ENCODE peak calls at places on chromosomes 7 and 10, in nine cellular contexts. B, N, S, C, F, G, A, P and J are unnamed samples.

GRCh38 chr10:19801369-19801768 is 14.9 kb upstream of the PLXDC2 start:
- DNase-seq in B (no peak), N (no peak), S (no peak), C (no peak), F (no peak), G (no peak), A (no peak), P (no peak), J (no peak)

GRCh38 chr10:43683451-43684197 is 34.9 kb upstream of the ZNF32 start:
- DNase-seq in B (no peak), N (no peak), S (no peak), C (no peak), F (no peak), G (no peak), A (peak; percentile 70), P (no peak), J (peak; percentile 53)

GRCh38 chr10:46268076-46268881 is 18.5 kb upstream of the ANTXRL start:
- DNase-seq in B (peak; percentile 24), N (no peak), S (no peak), C (peak; percentile 59), F (no peak), G (no peak), A (no peak), P (no peak), J (no peak)

GRCh38 chr7:42869131-42870020 is 42.5 kb downstream of the C7orf25 start:
- DNase-seq in B (no peak), N (no peak), S (no peak), C (no peak), F (no peak), G (no peak), A (peak; percentile 19), P (no peak), J (peak; percentile 65)

GRCh38 chr7:41045556-41046123 is 657.2 kb downstream of the INHBA start:
- DNase-seq in B (peak; percentile 49), N (no peak), S (no peak), C (no peak), F (no peak), G (peak; percentile 64), A (no peak), P (peak; percentile 82), J (no peak)

GRCh38 chr7:94301024-94301588 is 93.6 kb upstream of the COL1A2 start:
- DNase-seq in B (peak; percentile 31), N (peak; percentile 56), S (peak; percentile 18), C (no peak), F (peak; percentile 89), G (peak; percentile 38), A (peak; percentile 23), P (no peak), J (no peak)

GRCh38 chr7:157020514-157021070 is 10.1 kb upstream of the MNX1 start:
- DNase-seq in B (no peak), N (no peak), S (no peak), C (no peak), F (no peak), G (no peak), A (no peak), P (no peak), J (no peak)

GRCh38 chr10:64519831-64520230 is 998.6 kb downstream of the REEP3 start:
- DNase-seq in B (no peak), N (no peak), S (no peak), C (no peak), F (no peak), G (no peak), A (peak; percentile 35), P (no peak), J (no peak)

GRCh38 chr10:6465437-6465836 is 114.6 kb downstream of the PRKCQ start:
- DNase-seq in B (no peak), N (no peak), S (no peak), C (no peak), F (no peak), G (no peak), A (no peak), P (no peak), J (no peak)

GRCh38 chr7:118169146-118169545 is 14.8 kb upstream of the LSM8 start:
- DNase-seq in B (no peak), N (no peak), S (no peak), C (no peak), F (no peak), G (no peak), A (peak; percentile 21), P (no peak), J (no peak)
- TF ChIP-seq CTCF in B (no peak), N (no peak), S (peak; percentile 6), C (no peak), F (peak; percentile 14), G (no peak), A (no peak), P (no peak), J (no peak)

GRCh38 chr10:82932426-82932825 is 1057.4 kb downstream of the NRG3 start:
- DNase-seq in B (no peak), N (no peak), S (no peak), C (no peak), F (no peak), G (no peak), A (no peak), P (no peak), J (no peak)

GRCh38 chr10:82938331-82938730 is 1063.3 kb downstream of the NRG3 start:
- DNase-seq in B (no peak), N (no peak), S (no peak), C (no peak), F (no peak), G (no peak), A (no peak), P (no peak), J (no peak)

GRCh38 chr10:82934947-82935346 is 1060.0 kb downstream of the NRG3 start:
- DNase-seq in B (no peak), N (no peak), S (no peak), C (no peak), F (no peak), G (no peak), A (no peak), P (no peak), J (no peak)

DNA sequence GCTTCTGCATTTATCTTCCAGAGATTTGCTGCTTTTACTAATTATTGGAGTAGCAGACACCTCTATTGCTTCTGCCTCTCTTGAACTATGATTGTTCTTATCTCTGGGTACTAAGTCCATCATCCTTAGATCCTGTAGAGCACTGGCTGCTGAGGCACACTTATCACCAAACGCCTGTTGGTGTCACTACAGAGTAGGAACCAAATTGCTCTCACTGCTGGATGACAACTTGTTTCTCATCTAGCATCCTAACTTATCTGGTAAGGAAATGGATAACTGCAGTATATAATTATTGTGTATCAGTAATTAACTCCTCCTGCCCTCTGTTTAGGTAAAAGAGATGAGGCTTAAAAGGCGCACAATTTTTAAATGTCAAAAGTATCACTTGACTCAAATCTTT is 1059.4 kb downstream of the NRG3 start:
- DNase-seq in B (no peak), N (no peak), S (no peak), C (no peak), F (no peak), G (no peak), A (no peak), P (no peak), J (no peak)
- TF ChIP-seq CTCF in B (no peak), N (no peak), S (peak; percentile 18), C (no peak), F (peak; percentile 19), G (no peak), A (no peak), P (peak; percentile 33), J (peak; percentile 43)

DNA sequence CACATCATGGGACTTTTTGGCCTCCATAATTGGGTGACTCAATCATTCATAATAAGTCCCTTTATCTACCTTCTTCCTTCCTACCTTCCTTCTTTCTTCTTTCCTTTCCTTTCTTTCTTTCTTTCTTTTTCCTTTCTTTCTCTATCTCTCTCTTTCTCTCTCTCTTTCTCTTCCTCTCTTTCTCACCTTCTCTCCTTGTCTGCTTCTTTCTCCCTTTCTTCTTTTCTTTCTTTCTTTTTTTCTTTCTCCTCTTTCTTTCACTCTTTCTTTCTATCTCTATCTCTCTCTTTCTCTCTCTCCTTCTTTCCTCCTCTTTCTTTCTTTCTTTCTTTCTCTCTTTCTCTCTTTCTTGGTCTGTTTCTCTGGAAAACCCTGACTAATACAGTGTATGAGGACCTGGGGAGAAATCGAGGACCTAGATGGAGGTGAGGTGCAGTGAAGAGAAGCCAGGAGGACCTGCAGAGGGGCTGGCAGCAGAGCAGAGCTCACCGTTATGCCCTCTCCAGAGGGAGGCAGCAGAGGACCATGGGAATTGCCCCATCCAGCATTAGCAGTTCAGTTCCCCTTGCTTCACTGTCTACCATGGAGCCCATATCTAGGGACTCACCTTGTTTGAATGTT is 52.7 kb upstream of the BTRC start:
- DNase-seq in B (peak; percentile 52), N (peak; percentile 35), S (no peak), C (peak; percentile 21), F (no peak), G (no peak), A (peak; percentile 50), P (peak; percentile 67), J (no peak)
- TF ChIP-seq CTCF in B (peak; percentile 37), N (no peak), S (peak; percentile 49), C (peak; percentile 26), F (peak; percentile 58), G (peak; percentile 19), A (peak; percentile 76), P (peak; percentile 67), J (peak; percentile 53)

GRCh38 chr10:66627156-66627555 is 298.7 kb upstream of the LRRTM3 start:
- DNase-seq in B (no peak), N (no peak), S (no peak), C (no peak), F (no peak), G (no peak), A (no peak), P (no peak), J (peak; percentile 26)
- TF ChIP-seq CTCF in B (no peak), N (peak; percentile 13), S (peak; percentile 36), C (no peak), F (no peak), G (no peak), A (no peak), P (peak; percentile 53), J (peak; percentile 13)